ENCODE peak calls at places on chromosomes 16 and 17, in ten cellular contexts. K is breast epithelium, U is OCI-LY7, A is lower lobe of right lung, O is gastrocnemius medialis, D is GM23338, F is upper lobe of right lung, J is stomach, R is IMR-90, M is H1. T is an unnamed sample. For H3K4me1, the result is how much of the 10 kb centered on the place peaks cover.

GRCh38 chr16:51839697-51840462 is 688.8 kb upstream of the SALL1 start:
- DNase-seq in K (no peak), U (no peak), A (no peak), O (no peak), D (peak), F (no peak), J (no peak), R (peak), M (peak), T (no peak)

GRCh38 chr17:78307887-78308633 is 51.8 kb downstream of the SOCS3 start:
- DNase-seq in K (no peak), U (no peak), A (no peak), O (peak), D (peak), F (no peak), J (no peak), R (no peak), M (no peak), T (peak)

GRCh38 chr16:54447606-54448440 is 161.2 kb upstream of the IRX3 start:
- DNase-seq in K (no peak), U (no peak), A (no peak), O (no peak), D (no peak), F (no peak), J (no peak), R (peak), M (no peak), T (no peak)

GRCh38 chr16:58035356-58036170 is 10.0 kb downstream of the MMP15 start:
- DNase-seq in K (no peak), U (peak), A (no peak), O (no peak), D (no peak), F (peak), J (peak), R (no peak), M (no peak), T (no peak)

GRCh38 chr16:30615358-30616076 is 5.3 kb upstream of the ZNF689 start:
- DNase-seq in K (no peak), U (peak), A (peak), O (peak), D (peak), F (peak), J (peak), R (peak), M (peak), T (peak)

GRCh38 chr16:35735403-35736251 is 2276.2 kb downstream of the TP53TG3F start:
- DNase-seq in K (no peak), U (no peak), A (no peak), O (no peak), D (no peak), F (no peak), J (no peak), R (no peak), M (no peak), T (no peak)

GRCh38 chr17:1940810-1941185 is 84.3 kb downstream of the RTN4RL1 start:
- DNase-seq in K (no peak), U (no peak), A (no peak), O (no peak), D (no peak), F (no peak), J (no peak), R (no peak), M (no peak), T (no peak)

GRCh38 chr16:86977076-86977676 is 340.0 kb downstream of the C16orf95 start:
- DNase-seq in K (no peak), U (no peak), A (no peak), O (no peak), D (no peak), F (peak), J (no peak), R (no peak), M (no peak), T (no peak)

GRCh38 chr17:66691644-66692500 is 143.0 kb upstream of the CACNG5 start:
- DNase-seq in K (no peak), U (no peak), A (peak), O (no peak), D (no peak), F (no peak), J (no peak), R (peak), M (no peak), T (no peak)

GRCh38 chr16:68091604-68092261 is 6.6 kb downstream of the NFATC3 start:
- DNase-seq in K (no peak), U (no peak), A (no peak), O (peak), D (no peak), F (no peak), J (no peak), R (peak), M (no peak), T (no peak)

GRCh38 chr17:43373343-43373742 is 25.4 kb upstream of the ARL4D start:
- DNase-seq in K (no peak), U (no peak), A (no peak), O (no peak), D (no peak), F (no peak), J (no peak), R (no peak), M (no peak), T (peak)

GRCh38 chr17:38584350-38584925 is 21.3 kb downstream of the SRCIN1 start:
- DNase-seq in K (peak), U (peak), A (peak), O (peak), D (peak), F (peak), J (peak), R (peak), M (no peak), T (peak)

GRCh38 chr16:35176449-35176848 is 1717.0 kb downstream of the TP53TG3F start:
- DNase-seq in K (no peak), U (no peak), A (no peak), O (no peak), D (no peak), F (no peak), J (no peak), R (no peak), M (no peak), T (no peak)

GRCh38 chr16:138049-138417 is 440 bp downstream of the NPRL3 start:
- DNase-seq in K (no peak), U (peak), A (no peak), O (peak), D (peak), F (peak), J (no peak), R (no peak), M (no peak), T (no peak)

GRCh38 chr17:59108400-59109102 is 1.9 kb upstream of the TRIM37 start:
- DNase-seq in K (no peak), U (no peak), A (no peak), O (no peak), D (no peak), F (no peak), J (no peak), R (no peak), M (no peak), T (no peak)

GRCh38 chr16:29983420-29984136 is 9.9 kb downstream of the TAOK2 start:
- DNase-seq in K (no peak), U (no peak), A (peak), O (no peak), D (no peak), F (no peak), J (no peak), R (peak), M (no peak), T (no peak)

GRCh38 chr16:23967018-23967417 is 131.2 kb downstream of the PRKCB start:
- DNase-seq in K (no peak), U (no peak), A (no peak), O (no peak), D (no peak), F (no peak), J (no peak), R (no peak), M (no peak), T (no peak)

GRCh38 chr17:5201011-5201410 is 9.3 kb upstream of the ZNF594 start:
- DNase-seq in K (no peak), U (no peak), A (no peak), O (no peak), D (no peak), F (no peak), J (no peak), R (no peak), M (no peak), T (no peak)

GRCh38 chr17:77829871-77830799 is 128.4 kb upstream of the TNRC6C start:
- DNase-seq in K (peak), U (no peak), A (peak), O (peak), D (no peak), F (peak), J (no peak), R (peak), M (no peak), T (peak)

GRCh38 chr17:79948406-79948917 is 87.2 kb downstream of the TBC1D16 start:
- DNase-seq in K (no peak), U (no peak), A (peak), O (no peak), D (no peak), F (peak), J (no peak), R (no peak), M (no peak), T (no peak)

GRCh38 chr17:41777579-41778188 is 8.8 kb downstream of the JUP start:
- DNase-seq in K (peak), U (no peak), A (peak), O (peak), D (no peak), F (peak), J (peak), R (peak), M (no peak), T (peak)

GRCh38 chr17:8732406-8733065 is 12.1 kb downstream of the CCDC42 start:
- DNase-seq in K (no peak), U (no peak), A (no peak), O (no peak), D (no peak), F (no peak), J (no peak), R (no peak), M (no peak), T (no peak)

GRCh38 chr17:58232707-58233156 is 5.7 kb upstream of the LPO start:
- DNase-seq in K (no peak), U (no peak), A (peak), O (no peak), D (peak), F (peak), J (no peak), R (peak), M (no peak), T (no peak)

GRCh38 chr17:74326506-74326905 is 480 bp downstream of the KIF19 start:
- DNase-seq in K (no peak), U (no peak), A (no peak), O (no peak), D (peak), F (no peak), J (no peak), R (no peak), M (no peak), T (no peak)

GRCh38 chr17:49434821-49435581 is 20.3 kb upstream of the PHB1 start:
- DNase-seq in K (peak), U (peak), A (no peak), O (peak), D (peak), F (no peak), J (peak), R (peak), M (peak), T (peak)

GRCh38 chr17:49955157-49955556 is 13.8 kb upstream of the DLX4 start:
- DNase-seq in K (no peak), U (no peak), A (no peak), O (no peak), D (no peak), F (no peak), J (no peak), R (no peak), M (no peak), T (no peak)

GRCh38 chr17:7238418-7239090 is 703 bp downstream of the PHF23 start:
- DNase-seq in K (no peak), U (peak), A (no peak), O (peak), D (no peak), F (peak), J (no peak), R (no peak), M (no peak), T (no peak)

GRCh38 chr16:86911311-86911999 is 333.1 kb downstream of the FOXL1 start:
- DNase-seq in K (no peak), U (no peak), A (no peak), O (no peak), D (no peak), F (no peak), J (no peak), R (no peak), M (no peak), T (no peak)

GRCh38 chr17:42979511-42980273 is at the start of gene PTGES3L:
- DNase-seq in K (no peak), U (peak), A (peak), O (peak), D (peak), F (no peak), J (no peak), R (peak), M (no peak), T (peak)

GRCh38 chr16:9954181-9954580 is 228.0 kb downstream of the GRIN2A start:
- DNase-seq in K (no peak), U (no peak), A (no peak), O (no peak), D (no peak), F (no peak), J (no peak), R (no peak), M (no peak), T (no peak)

GRCh38 chr17:21289902-21290571 is 5.5 kb downstream of the MAP2K3 start:
- DNase-seq in K (no peak), U (no peak), A (no peak), O (peak), D (no peak), F (no peak), J (no peak), R (no peak), M (no peak), T (peak)

GRCh38 chr17:2406903-2407790 is 6.3 kb upstream of the MNT start:
- DNase-seq in K (peak), U (no peak), A (peak), O (peak), D (no peak), F (no peak), J (peak), R (peak), M (no peak), T (peak)

GRCh38 chr16:83839561-83839960 is 31.8 kb downstream of the HSBP1 start:
- DNase-seq in K (no peak), U (no peak), A (no peak), O (no peak), D (no peak), F (no peak), J (no peak), R (no peak), M (no peak), T (no peak)

GRCh38 chr16:16073884-16074781 is 124.7 kb downstream of the ABCC1 start:
- DNase-seq in K (peak), U (peak), A (peak), O (peak), D (peak), F (peak), J (peak), R (peak), M (peak), T (peak)

GRCh38 chr17:68035131-68035522 is 408 bp upstream of the KPNA2 start:
- DNase-seq in K (peak), U (peak), A (peak), O (peak), D (peak), F (peak), J (peak), R (no peak), M (no peak), T (peak)

GRCh38 chr16:67456383-67457140 is 24.4 kb downstream of the ATP6V0D1 start:
- DNase-seq in K (peak), U (no peak), A (peak), O (peak), D (peak), F (no peak), J (peak), R (peak), M (no peak), T (peak)

GRCh38 chr16:8718753-8719386 is 44.5 kb downstream of the ABAT start:
- DNase-seq in K (no peak), U (no peak), A (no peak), O (no peak), D (no peak), F (no peak), J (no peak), R (no peak), M (no peak), T (peak)

GRCh38 chr17:57067162-57067561 is 17.9 kb upstream of the AKAP1 start:
- DNase-seq in K (no peak), U (no peak), A (no peak), O (no peak), D (no peak), F (no peak), J (no peak), R (no peak), M (no peak), T (no peak)

GRCh38 chr17:60147553-60148241 is 2.1 kb upstream of the CA4 start:
- DNase-seq in K (no peak), U (no peak), A (peak), O (no peak), D (no peak), F (no peak), J (no peak), R (no peak), M (no peak), T (no peak)
- H3K4me1 ChIP-seq in K (under half), U (under half), A (under half), O (under half), D (under half), F (under half), J (under half), R (under half), M (under half), T (half or more)

DNA sequence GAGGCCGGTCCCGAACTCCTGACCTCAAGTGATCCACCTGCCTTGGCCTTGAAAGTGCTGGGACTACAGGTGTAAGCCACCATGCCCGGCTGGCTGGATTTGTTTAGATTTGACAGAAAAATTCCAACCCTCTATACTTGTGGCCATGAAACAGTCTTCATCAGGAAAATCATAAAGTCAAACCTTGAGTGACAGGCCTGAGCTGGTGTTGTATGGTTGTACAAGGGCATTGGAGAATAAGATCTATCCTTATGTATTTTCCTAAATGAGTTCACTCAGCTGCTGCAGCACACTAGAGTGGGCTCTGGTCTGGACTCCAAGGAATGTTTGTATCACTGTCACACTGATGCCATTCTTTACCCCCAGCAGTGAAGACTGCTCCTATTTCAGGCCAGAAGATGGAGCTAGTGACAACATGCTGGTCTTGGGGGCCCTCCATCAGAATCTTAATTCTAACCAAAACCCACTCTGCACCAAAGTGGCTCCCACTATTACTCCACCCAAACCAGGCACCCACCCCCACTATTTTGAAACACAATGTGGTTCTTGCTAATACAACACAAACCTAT is 27.4 kb downstream of the SNX11 start:
- DNase-seq in K (no peak), U (peak), A (no peak), O (no peak), D (peak), F (no peak), J (no peak), R (no peak), M (no peak), T (no peak)
- TF ChIP-seq CTCF in K (no peak), U (peak), A (no peak), O (no peak), D (peak), F (no peak), J (no peak), R (peak), M (peak), T (no peak)

DNA sequence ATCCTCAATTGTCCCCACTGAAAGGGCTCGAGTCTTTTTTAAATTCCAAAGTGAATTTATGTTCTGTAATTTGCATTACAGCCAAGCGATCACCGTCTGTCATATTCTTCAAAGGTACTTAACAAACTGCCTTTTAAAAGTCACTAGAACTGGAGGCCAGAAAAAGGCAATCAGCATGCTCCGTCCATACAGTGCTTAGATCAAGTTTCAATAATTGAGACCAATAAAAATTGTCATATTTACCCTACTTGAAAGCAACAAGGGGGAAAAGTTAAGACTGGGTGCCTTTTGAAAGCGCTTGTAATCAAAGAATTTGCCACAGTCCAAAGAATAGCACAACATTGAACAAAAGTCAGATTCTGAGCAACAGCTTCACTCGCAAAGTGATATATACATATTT is 9.0 kb upstream of the ZFHX3 start:
- DNase-seq in K (no peak), U (no peak), A (no peak), O (no peak), D (peak), F (no peak), J (no peak), R (no peak), M (no peak), T (no peak)
- H3K4me1 ChIP-seq in K (under half), U (half or more), A (half or more), O (half or more), D (half or more), F (under half), J (under half), R (under half), M (under half), T (under half)

GRCh38 chr17:55845385-55845784 is 94.5 kb downstream of the PCTP start:
- DNase-seq in K (no peak), U (no peak), A (peak), O (peak), D (peak), F (peak), J (peak), R (peak), M (peak), T (peak)
- TF ChIP-seq CTCF in K (no peak), U (no peak), A (peak), O (peak), D (peak), F (peak), J (no peak), R (peak), M (peak), T (no peak)

GRCh38 chr17:40350410-40351184 is 13.9 kb downstream of the GJD3 start:
- DNase-seq in K (no peak), U (no peak), A (no peak), O (no peak), D (peak), F (no peak), J (no peak), R (no peak), M (no peak), T (no peak)
- H3K4me1 ChIP-seq in K (under half), U (under half), A (half or more), O (half or more), D (half or more), F (half or more), J (half or more), R (under half), M (under half), T (under half)

GRCh38 chr16:75478480-75479345 is 14.2 kb upstream of the TMEM170A start:
- DNase-seq in K (no peak), U (no peak), A (no peak), O (no peak), D (no peak), F (no peak), J (no peak), R (no peak), M (no peak), T (no peak)

GRCh38 chr16:75481475-75481874 is 13.8 kb downstream of the CHST6 start:
- DNase-seq in K (no peak), U (no peak), A (no peak), O (no peak), D (no peak), F (peak), J (no peak), R (no peak), M (no peak), T (no peak)

GRCh38 chr16:75477680-75478473 is 13.4 kb upstream of the TMEM170A start:
- DNase-seq in K (no peak), U (peak), A (no peak), O (no peak), D (no peak), F (no peak), J (no peak), R (no peak), M (no peak), T (no peak)

GRCh38 chr16:75476817-75477216 is 12.3 kb upstream of the TMEM170A start:
- DNase-seq in K (no peak), U (no peak), A (no peak), O (no peak), D (no peak), F (no peak), J (no peak), R (no peak), M (no peak), T (no peak)

GRCh38 chr16:75479421-75479990 is 15.0 kb upstream of the TMEM170A start:
- DNase-seq in K (no peak), U (no peak), A (no peak), O (no peak), D (no peak), F (no peak), J (no peak), R (no peak), M (no peak), T (no peak)
- TF ChIP-seq CTCF in K (no peak), U (no peak), A (no peak), O (no peak), D (no peak), F (no peak), J (no peak), R (no peak), M (no peak), T (no peak)